ENCODE peak calls at places on chromosomes 12 and 14, in ten cellular contexts. One of them, this sample, is unnamed.

GRCh38 chr12:3496964-3497363 is 6.0 kb downstream of the PRMT8 start:
- DNase-seq in stimulated activated CD4-positive, alpha-beta T cell treated with anti-CD3 and anti-CD28 coated beads, Interleukin-1b, Interleukin-23, amount 100 ng/mL, for 1 hour: no peak
- DNase-seq in thoracic aorta: no peak
- DNase-seq in head of caudate nucleus: peak
- DNase-seq in iPS-NIHi11: peak
- DNase-seq in substantia nigra: no peak
- DNase-seq in stimulated activated CD8-positive, alpha-beta memory T cell treated with anti-CD3 and anti-CD28 coated beads, Interleukin-4, amount 100 ng/mL, for 1 hour: no peak
- DNase-seq in activated CD4-positive, alpha-beta T cell treated with anti-CD3 and anti-CD28 coated beads for 36 hours: peak
- DNase-seq in B cell: no peak
- DNase-seq in fibroblast of pulmonary artery: no peak
- DNase-seq in this sample: no peak

GRCh38 chr14:64704145-64704742 is at the start of gene PLEKHG3:
- DNase-seq in stimulated activated CD4-positive, alpha-beta T cell treated with anti-CD3 and anti-CD28 coated beads, Interleukin-1b, Interleukin-23, amount 100 ng/mL, for 1 hour: no peak
- DNase-seq in B cell: peak
- DNase-seq in thoracic aorta: no peak
- DNase-seq in stimulated activated CD8-positive, alpha-beta memory T cell treated with anti-CD3 and anti-CD28 coated beads, Interleukin-4, amount 100 ng/mL, for 1 hour: no peak
- DNase-seq in activated CD4-positive, alpha-beta T cell treated with anti-CD3 and anti-CD28 coated beads for 36 hours: peak
- DNase-seq in head of caudate nucleus: peak
- DNase-seq in substantia nigra: peak
- DNase-seq in iPS-NIHi11: peak
- DNase-seq in fibroblast of pulmonary artery: peak
- DNase-seq in this sample: peak

GRCh38 chr12:124599074-124599999 is 31.9 kb upstream of the NCOR2 start:
- DNase-seq in head of caudate nucleus: no peak
- DNase-seq in activated CD4-positive, alpha-beta T cell treated with anti-CD3 and anti-CD28 coated beads for 36 hours: peak
- DNase-seq in fibroblast of pulmonary artery: peak
- DNase-seq in iPS-NIHi11: no peak
- DNase-seq in B cell: no peak
- DNase-seq in stimulated activated CD4-positive, alpha-beta T cell treated with anti-CD3 and anti-CD28 coated beads, Interleukin-1b, Interleukin-23, amount 100 ng/mL, for 1 hour: no peak
- DNase-seq in thoracic aorta: no peak
- DNase-seq in stimulated activated CD8-positive, alpha-beta memory T cell treated with anti-CD3 and anti-CD28 coated beads, Interleukin-4, amount 100 ng/mL, for 1 hour: no peak
- DNase-seq in substantia nigra: no peak
- DNase-seq in this sample: no peak

GRCh38 chr12:29148065-29148957 is 767 bp upstream of the FAR2 start:
- DNase-seq in iPS-NIHi11: peak
- DNase-seq in stimulated activated CD4-positive, alpha-beta T cell treated with anti-CD3 and anti-CD28 coated beads, Interleukin-1b, Interleukin-23, amount 100 ng/mL, for 1 hour: no peak
- DNase-seq in activated CD4-positive, alpha-beta T cell treated with anti-CD3 and anti-CD28 coated beads for 36 hours: no peak
- DNase-seq in substantia nigra: no peak
- DNase-seq in fibroblast of pulmonary artery: peak
- DNase-seq in thoracic aorta: no peak
- DNase-seq in B cell: no peak
- DNase-seq in stimulated activated CD8-positive, alpha-beta memory T cell treated with anti-CD3 and anti-CD28 coated beads, Interleukin-4, amount 100 ng/mL, for 1 hour: no peak
- DNase-seq in head of caudate nucleus: peak
- DNase-seq in this sample: peak

GRCh38 chr14:92334050-92334449 is 11.1 kb downstream of the SLC24A4 start:
- DNase-seq in iPS-NIHi11: no peak
- DNase-seq in head of caudate nucleus: no peak
- DNase-seq in activated CD4-positive, alpha-beta T cell treated with anti-CD3 and anti-CD28 coated beads for 36 hours: no peak
- DNase-seq in fibroblast of pulmonary artery: no peak
- DNase-seq in B cell: no peak
- DNase-seq in stimulated activated CD8-positive, alpha-beta memory T cell treated with anti-CD3 and anti-CD28 coated beads, Interleukin-4, amount 100 ng/mL, for 1 hour: no peak
- DNase-seq in thoracic aorta: no peak
- DNase-seq in stimulated activated CD4-positive, alpha-beta T cell treated with anti-CD3 and anti-CD28 coated beads, Interleukin-1b, Interleukin-23, amount 100 ng/mL, for 1 hour: no peak
- DNase-seq in substantia nigra: no peak
- DNase-seq in this sample: no peak

GRCh38 chr12:119528241-119528640 is 65.3 kb upstream of the TMEM233 start:
- DNase-seq in iPS-NIHi11: peak
- DNase-seq in activated CD4-positive, alpha-beta T cell treated with anti-CD3 and anti-CD28 coated beads for 36 hours: no peak
- DNase-seq in substantia nigra: no peak
- DNase-seq in stimulated activated CD4-positive, alpha-beta T cell treated with anti-CD3 and anti-CD28 coated beads, Interleukin-1b, Interleukin-23, amount 100 ng/mL, for 1 hour: no peak
- DNase-seq in stimulated activated CD8-positive, alpha-beta memory T cell treated with anti-CD3 and anti-CD28 coated beads, Interleukin-4, amount 100 ng/mL, for 1 hour: no peak
- DNase-seq in head of caudate nucleus: no peak
- DNase-seq in B cell: no peak
- DNase-seq in fibroblast of pulmonary artery: peak
- DNase-seq in thoracic aorta: no peak
- DNase-seq in this sample: no peak

GRCh38 chr14:99274346-99275221 is 2.6 kb upstream of the BCL11B start:
- DNase-seq in thoracic aorta: no peak
- DNase-seq in stimulated activated CD4-positive, alpha-beta T cell treated with anti-CD3 and anti-CD28 coated beads, Interleukin-1b, Interleukin-23, amount 100 ng/mL, for 1 hour: no peak
- DNase-seq in stimulated activated CD8-positive, alpha-beta memory T cell treated with anti-CD3 and anti-CD28 coated beads, Interleukin-4, amount 100 ng/mL, for 1 hour: no peak
- DNase-seq in substantia nigra: no peak
- DNase-seq in iPS-NIHi11: peak
- DNase-seq in B cell: no peak
- DNase-seq in head of caudate nucleus: peak
- DNase-seq in fibroblast of pulmonary artery: peak
- DNase-seq in activated CD4-positive, alpha-beta T cell treated with anti-CD3 and anti-CD28 coated beads for 36 hours: peak
- DNase-seq in this sample: peak

GRCh38 chr12:52566847-52567291 is 6.8 kb downstream of the KRT74 start:
- DNase-seq in fibroblast of pulmonary artery: no peak
- DNase-seq in iPS-NIHi11: no peak
- DNase-seq in thoracic aorta: no peak
- DNase-seq in substantia nigra: no peak
- DNase-seq in stimulated activated CD4-positive, alpha-beta T cell treated with anti-CD3 and anti-CD28 coated beads, Interleukin-1b, Interleukin-23, amount 100 ng/mL, for 1 hour: no peak
- DNase-seq in activated CD4-positive, alpha-beta T cell treated with anti-CD3 and anti-CD28 coated beads for 36 hours: no peak
- DNase-seq in head of caudate nucleus: no peak
- DNase-seq in B cell: no peak
- DNase-seq in stimulated activated CD8-positive, alpha-beta memory T cell treated with anti-CD3 and anti-CD28 coated beads, Interleukin-4, amount 100 ng/mL, for 1 hour: peak
- DNase-seq in this sample: no peak

GRCh38 chr14:39219075-39219499 is 14.6 kb upstream of the MIA2 start:
- DNase-seq in substantia nigra: no peak
- DNase-seq in thoracic aorta: no peak
- DNase-seq in B cell: no peak
- DNase-seq in activated CD4-positive, alpha-beta T cell treated with anti-CD3 and anti-CD28 coated beads for 36 hours: no peak
- DNase-seq in head of caudate nucleus: no peak
- DNase-seq in iPS-NIHi11: no peak
- DNase-seq in fibroblast of pulmonary artery: peak
- DNase-seq in stimulated activated CD8-positive, alpha-beta memory T cell treated with anti-CD3 and anti-CD28 coated beads, Interleukin-4, amount 100 ng/mL, for 1 hour: no peak
- DNase-seq in stimulated activated CD4-positive, alpha-beta T cell treated with anti-CD3 and anti-CD28 coated beads, Interleukin-1b, Interleukin-23, amount 100 ng/mL, for 1 hour: no peak
- DNase-seq in this sample: no peak

GRCh38 chr14:104268725-104269436 is 130.5 kb downstream of the KIF26A start:
- DNase-seq in stimulated activated CD8-positive, alpha-beta memory T cell treated with anti-CD3 and anti-CD28 coated beads, Interleukin-4, amount 100 ng/mL, for 1 hour: no peak
- DNase-seq in thoracic aorta: no peak
- DNase-seq in substantia nigra: no peak
- DNase-seq in B cell: no peak
- DNase-seq in fibroblast of pulmonary artery: no peak
- DNase-seq in stimulated activated CD4-positive, alpha-beta T cell treated with anti-CD3 and anti-CD28 coated beads, Interleukin-1b, Interleukin-23, amount 100 ng/mL, for 1 hour: no peak
- DNase-seq in iPS-NIHi11: no peak
- DNase-seq in activated CD4-positive, alpha-beta T cell treated with anti-CD3 and anti-CD28 coated beads for 36 hours: no peak
- DNase-seq in head of caudate nucleus: peak
- DNase-seq in this sample: no peak

GRCh38 chr12:65951697-65952096 is 127.4 kb downstream of the HMGA2 start:
- DNase-seq in thoracic aorta: no peak
- DNase-seq in B cell: no peak
- DNase-seq in stimulated activated CD4-positive, alpha-beta T cell treated with anti-CD3 and anti-CD28 coated beads, Interleukin-1b, Interleukin-23, amount 100 ng/mL, for 1 hour: no peak
- DNase-seq in iPS-NIHi11: no peak
- DNase-seq in head of caudate nucleus: no peak
- DNase-seq in fibroblast of pulmonary artery: no peak
- DNase-seq in stimulated activated CD8-positive, alpha-beta memory T cell treated with anti-CD3 and anti-CD28 coated beads, Interleukin-4, amount 100 ng/mL, for 1 hour: no peak
- DNase-seq in substantia nigra: no peak
- DNase-seq in activated CD4-positive, alpha-beta T cell treated with anti-CD3 and anti-CD28 coated beads for 36 hours: no peak
- DNase-seq in this sample: no peak

GRCh38 chr12:67366530-67367196 is 97.5 kb downstream of the CAND1 start:
- DNase-seq in substantia nigra: no peak
- DNase-seq in B cell: no peak
- DNase-seq in stimulated activated CD8-positive, alpha-beta memory T cell treated with anti-CD3 and anti-CD28 coated beads, Interleukin-4, amount 100 ng/mL, for 1 hour: no peak
- DNase-seq in fibroblast of pulmonary artery: peak
- DNase-seq in head of caudate nucleus: no peak
- DNase-seq in stimulated activated CD4-positive, alpha-beta T cell treated with anti-CD3 and anti-CD28 coated beads, Interleukin-1b, Interleukin-23, amount 100 ng/mL, for 1 hour: no peak
- DNase-seq in activated CD4-positive, alpha-beta T cell treated with anti-CD3 and anti-CD28 coated beads for 36 hours: no peak
- DNase-seq in iPS-NIHi11: no peak
- DNase-seq in thoracic aorta: no peak
- DNase-seq in this sample: no peak

GRCh38 chr14:101845896-101846295 is 84.4 kb downstream of the PPP2R5C start:
- DNase-seq in B cell: no peak
- DNase-seq in iPS-NIHi11: no peak
- DNase-seq in stimulated activated CD4-positive, alpha-beta T cell treated with anti-CD3 and anti-CD28 coated beads, Interleukin-1b, Interleukin-23, amount 100 ng/mL, for 1 hour: no peak
- DNase-seq in stimulated activated CD8-positive, alpha-beta memory T cell treated with anti-CD3 and anti-CD28 coated beads, Interleukin-4, amount 100 ng/mL, for 1 hour: no peak
- DNase-seq in fibroblast of pulmonary artery: no peak
- DNase-seq in activated CD4-positive, alpha-beta T cell treated with anti-CD3 and anti-CD28 coated beads for 36 hours: peak
- DNase-seq in thoracic aorta: no peak
- DNase-seq in substantia nigra: no peak
- DNase-seq in head of caudate nucleus: no peak
- DNase-seq in this sample: no peak